ENCODE peak calls at places on chromosomes 2 and 18, in six cellular contexts. Y is heart left ventricle, X is brain microvascular endothelial cell, U is lower lobe of right lung, G is neural progenitor cell, H is left lung. Z is an unnamed sample. For H3K27me3, the result is how much of the 10 kb centered on the place peaks cover.

GRCh38 chr2:36361396-36361795 is 5.8 kb downstream of the CRIM1 start:
- DNase-seq in X (no peak), G (no peak), U (no peak), Y (no peak), H (no peak), Z (no peak)

GRCh38 chr2:169827272-169828140 is at the start of gene UBR3:
- DNase-seq in H (peak), Y (peak), U (peak), G (peak), X (peak), Z (peak)

GRCh38 chr2:66790651-66791181 is 355.8 kb downstream of the MEIS1 start:
- DNase-seq in U (no peak), X (peak), Y (no peak), H (no peak), G (no peak), Z (peak)

GRCh38 chr18:11518788-11519685 is 90.4 kb upstream of the SLC35G4 start:
- DNase-seq in X (peak), G (peak), U (no peak), Y (peak), H (peak), Z (peak)

GRCh38 chr18:75210274-75211001 is at the start of gene TSHZ1:
- DNase-seq in U (no peak), G (peak), Y (peak), H (peak), X (peak), Z (peak)

GRCh38 chr18:3816601-3817363 is 366.8 kb downstream of the TGIF1 start:
- DNase-seq in G (no peak), U (no peak), Y (no peak), X (peak), H (no peak), Z (no peak)

GRCh38 chr2:215811409-215812355 is 201.7 kb downstream of the MREG start:
- DNase-seq in U (no peak), H (no peak), Y (no peak), X (no peak), G (no peak), Z (no peak)

GRCh38 chr2:190069936-190070696 is 7.6 kb upstream of the MSTN start:
- DNase-seq in Y (peak), U (no peak), G (peak), H (no peak), X (peak), Z (peak)

GRCh38 chr2:205769494-205769848 is 87.2 kb downstream of the NRP2 start:
- DNase-seq in G (no peak), U (no peak), H (no peak), Y (no peak), X (peak), Z (no peak)

GRCh38 chr2:67209107-67209506 is 188.0 kb upstream of the ETAA1 start:
- DNase-seq in X (peak), U (no peak), H (no peak), Y (no peak), G (no peak), Z (no peak)

GRCh38 chr2:30404354-30405265 is 42.4 kb upstream of the LCLAT1 start:
- DNase-seq in H (no peak), G (peak), Y (no peak), U (no peak), X (no peak), Z (no peak)

GRCh38 chr18:6661692-6662415 is 67.7 kb upstream of the ARHGAP28 start:
- DNase-seq in Y (no peak), U (no peak), X (no peak), H (no peak), G (no peak), Z (no peak)

GRCh38 chr2:16394072-16394985 is 271.3 kb downstream of the CYRIA start:
- DNase-seq in H (no peak), X (no peak), U (no peak), G (peak), Y (no peak), Z (no peak)

GRCh38 chr2:119408221-119408619 is 23.4 kb upstream of the TMEM37 start:
- DNase-seq in U (no peak), H (peak), Y (no peak), G (no peak), X (no peak), Z (no peak)

GRCh38 chr2:64485961-64486360 is 32.0 kb downstream of the LGALSL start:
- DNase-seq in U (no peak), X (no peak), Y (peak), G (no peak), H (no peak), Z (no peak)

GRCh38 chr18:23824704-23825103 is 135.5 kb downstream of the LAMA3 start:
- DNase-seq in Y (no peak), H (no peak), G (no peak), U (no peak), X (no peak), Z (no peak)

GRCh38 chr18:72634500-72634899 is 90.4 kb upstream of the CBLN2 start:
- DNase-seq in Y (no peak), X (no peak), U (no peak), G (no peak), H (no peak), Z (no peak)

GRCh38 chr18:26052497-26052896 is 37.9 kb downstream of the SS18 start:
- DNase-seq in H (no peak), Y (no peak), X (peak), U (no peak), G (no peak), Z (no peak)

GRCh38 chr2:100237770-100238169 is 84.5 kb downstream of the LONRF2 start:
- DNase-seq in X (no peak), H (no peak), G (no peak), Y (no peak), U (no peak), Z (no peak)

GRCh38 chr18:5305835-5306234 is 10.3 kb upstream of the ZBTB14 start:
- DNase-seq in H (no peak), G (no peak), X (no peak), Y (no peak), U (no peak), Z (no peak)

GRCh38 chr18:41226186-41226585 is 728.8 kb upstream of the PIK3C3 start:
- DNase-seq in X (peak), U (no peak), Y (no peak), G (no peak), H (no peak), Z (no peak)

GRCh38 chr2:216006164-216006663 is 7.1 kb downstream of the MREG start:
- DNase-seq in Y (peak), X (peak), H (peak), U (peak), G (peak), Z (no peak)

GRCh38 chr2:124301915-124302314 is 276.8 kb downstream of the CNTNAP5 start:
- DNase-seq in H (no peak), Y (no peak), G (no peak), U (no peak), X (no peak), Z (no peak)

GRCh38 chr18:23574611-23575308 is 11.5 kb downstream of the NPC1 start:
- DNase-seq in H (no peak), U (no peak), G (no peak), Y (no peak), X (no peak), Z (no peak)

GRCh38 chr2:238954841-238955521 is 107.1 kb downstream of the TWIST2 start:
- DNase-seq in U (no peak), G (peak), H (no peak), X (no peak), Y (peak), Z (peak)

GRCh38 chr18:48987821-48988220 is 37.1 kb upstream of the SMAD7 start:
- DNase-seq in U (no peak), X (no peak), G (no peak), Y (no peak), H (peak), Z (no peak)

GRCh38 chr2:66578067-66578852 is 143.3 kb downstream of the MEIS1 start:
- DNase-seq in Y (no peak), H (no peak), G (peak), X (no peak), U (no peak), Z (no peak)

GRCh38 chr18:41645600-41646360 is 309.3 kb upstream of the PIK3C3 start:
- DNase-seq in X (no peak), U (no peak), H (no peak), G (no peak), Y (no peak), Z (no peak)

GRCh38 chr18:50038448-50038847 is 156.5 kb downstream of the MYO5B start:
- DNase-seq in H (no peak), G (no peak), X (peak), U (no peak), Y (no peak), Z (no peak)

GRCh38 chr18:79544386-79544963 is 135.1 kb upstream of the CTDP1 start:
- DNase-seq in G (no peak), X (no peak), H (peak), Y (no peak), U (peak), Z (no peak)

GRCh38 chr2:69933254-69933828 is 18.4 kb downstream of the MXD1 start:
- DNase-seq in Y (no peak), H (no peak), U (no peak), G (no peak), X (no peak), Z (no peak)

GRCh38 chr2:69932596-69932922 is 17.6 kb downstream of the MXD1 start:
- DNase-seq in U (no peak), X (no peak), G (no peak), H (no peak), Y (no peak), Z (no peak)

GRCh38 chr2:69934614-69934908 is 19.7 kb downstream of the MXD1 start:
- DNase-seq in Y (no peak), G (no peak), U (no peak), H (no peak), X (no peak), Z (no peak)

GRCh38 chr2:69935011-69935410 is 20.1 kb downstream of the MXD1 start:
- DNase-seq in G (no peak), Y (no peak), U (no peak), X (no peak), H (no peak), Z (no peak)

DNA sequence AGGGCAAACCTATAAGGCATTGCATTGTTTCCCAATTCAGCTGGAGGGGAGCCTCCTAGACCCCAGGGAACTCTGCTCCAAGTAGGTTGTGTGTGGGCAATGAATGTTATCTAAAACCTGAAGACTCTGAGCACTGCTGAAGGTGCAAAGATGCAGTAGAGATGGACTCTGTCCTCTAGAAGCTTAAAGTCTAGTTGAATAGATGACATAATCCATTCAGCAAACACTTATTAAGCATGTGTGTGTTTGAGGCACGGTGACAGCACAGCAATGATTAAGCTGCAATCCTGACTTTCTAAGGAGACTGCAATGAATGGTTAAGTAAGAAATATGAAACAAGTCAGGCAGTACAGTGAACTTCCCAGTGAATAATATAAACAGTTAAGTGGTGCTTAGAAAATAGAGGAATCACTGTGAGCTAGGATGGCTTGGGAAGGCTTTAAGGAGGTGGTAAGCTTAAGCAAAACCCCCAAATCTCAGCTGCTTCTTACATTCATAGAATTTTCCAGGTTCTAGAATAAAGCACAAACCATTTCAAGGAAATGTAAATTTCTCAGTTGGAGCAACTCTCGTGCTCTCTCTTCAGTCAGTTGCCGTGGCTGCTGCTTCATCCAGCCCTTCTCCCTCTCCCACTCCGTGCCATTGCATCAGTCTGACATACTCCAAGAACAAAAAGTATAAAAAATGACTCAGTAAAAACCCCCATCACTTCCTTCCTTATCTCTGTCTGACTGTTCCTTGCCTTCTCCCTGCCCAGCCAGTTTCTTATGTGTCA is 19.1 kb downstream of the MXD1 start:
- DNase-seq in Y (peak), G (no peak), U (no peak), X (peak), H (peak), Z (peak)
- H3K27me3 ChIP-seq in Y (under half), G (under half), U (under half), X (under half), H (under half), Z (under half)

DNA sequence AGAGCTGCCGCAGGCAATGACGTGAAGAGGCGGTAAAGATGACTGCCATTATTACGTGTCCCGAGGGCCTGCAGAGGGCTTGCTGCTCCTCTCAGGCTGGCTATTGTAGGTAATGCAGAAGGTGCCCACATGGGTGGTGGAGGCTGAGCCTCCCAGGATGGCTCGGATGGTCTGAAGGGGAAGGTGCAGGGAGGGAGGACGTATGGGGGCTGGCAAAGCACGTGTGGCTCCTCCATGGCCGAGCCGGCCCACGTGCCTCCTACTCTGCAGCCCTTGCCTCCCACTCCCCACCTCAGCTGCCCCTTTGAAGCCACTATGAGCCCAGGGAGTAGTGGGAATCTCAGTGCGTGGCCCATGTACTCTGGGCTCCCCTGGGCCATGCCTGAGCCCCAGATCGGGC is 48.9 kb downstream of the EDAR start:
- DNase-seq in G (no peak), U (no peak), H (no peak), Y (no peak), X (no peak), Z (no peak)
- H3K4me3 ChIP-seq in G (no peak), U (no peak), H (no peak), Y (no peak), X (no peak), Z (no peak)

GRCh38 chr2:237478969-237479368 is 8.1 kb upstream of the MLPH start:
- DNase-seq in X (no peak), G (no peak), U (no peak), H (no peak), Y (no peak), Z (no peak)

GRCh38 chr2:237480988-237481387 is 6.1 kb upstream of the MLPH start:
- DNase-seq in U (no peak), G (no peak), X (no peak), H (no peak), Y (no peak), Z (no peak)

GRCh38 chr2:237478095-237478494 is 9.0 kb upstream of the MLPH start:
- DNase-seq in X (no peak), U (no peak), G (no peak), Y (no peak), H (no peak), Z (no peak)

GRCh38 chr2:237482485-237482884 is 4.6 kb upstream of the MLPH start:
- DNase-seq in U (peak), Y (peak), G (no peak), H (peak), X (no peak), Z (no peak)

GRCh38 chr2:237479747-237480146 is 7.3 kb upstream of the MLPH start:
- DNase-seq in U (no peak), G (no peak), H (no peak), X (no peak), Y (no peak), Z (no peak)
- H3K27me3 ChIP-seq in U (under half), G (half or more), H (under half), X (under half), Y (under half), Z (under half)

DNA sequence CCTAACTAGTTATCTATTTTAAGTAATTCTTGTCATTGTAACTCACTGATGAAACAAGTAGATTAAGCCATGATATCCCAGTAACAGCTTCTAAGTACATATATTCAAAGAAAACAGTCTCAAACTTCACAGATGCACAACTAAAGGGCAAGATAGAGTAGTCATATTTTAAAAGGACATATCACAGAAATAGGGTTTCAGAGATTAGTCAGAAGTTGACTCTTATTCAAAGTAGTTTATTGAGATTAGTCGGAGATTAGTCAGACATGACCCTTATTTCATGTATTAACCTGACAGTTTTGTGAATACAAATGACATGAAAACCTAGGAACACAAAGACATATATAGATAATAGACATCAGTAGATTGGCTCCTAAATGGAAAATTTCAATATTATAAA is 15.9 kb upstream of the CHAC2 start:
- DNase-seq in G (no peak), X (no peak), H (no peak), U (no peak), Y (no peak), Z (no peak)
- H3K4me3 ChIP-seq in G (no peak), X (no peak), H (no peak), U (no peak), Y (no peak), Z (no peak)

GRCh38 chr2:174338155-174338495 is 3.4 kb downstream of the SP9 start:
- DNase-seq in U (no peak), G (no peak), X (no peak), Y (no peak), H (no peak), Z (no peak)
- H3K27me3 ChIP-seq in U (half or more), G (half or more), X (half or more), Y (half or more), H (half or more), Z (under half)

DNA sequence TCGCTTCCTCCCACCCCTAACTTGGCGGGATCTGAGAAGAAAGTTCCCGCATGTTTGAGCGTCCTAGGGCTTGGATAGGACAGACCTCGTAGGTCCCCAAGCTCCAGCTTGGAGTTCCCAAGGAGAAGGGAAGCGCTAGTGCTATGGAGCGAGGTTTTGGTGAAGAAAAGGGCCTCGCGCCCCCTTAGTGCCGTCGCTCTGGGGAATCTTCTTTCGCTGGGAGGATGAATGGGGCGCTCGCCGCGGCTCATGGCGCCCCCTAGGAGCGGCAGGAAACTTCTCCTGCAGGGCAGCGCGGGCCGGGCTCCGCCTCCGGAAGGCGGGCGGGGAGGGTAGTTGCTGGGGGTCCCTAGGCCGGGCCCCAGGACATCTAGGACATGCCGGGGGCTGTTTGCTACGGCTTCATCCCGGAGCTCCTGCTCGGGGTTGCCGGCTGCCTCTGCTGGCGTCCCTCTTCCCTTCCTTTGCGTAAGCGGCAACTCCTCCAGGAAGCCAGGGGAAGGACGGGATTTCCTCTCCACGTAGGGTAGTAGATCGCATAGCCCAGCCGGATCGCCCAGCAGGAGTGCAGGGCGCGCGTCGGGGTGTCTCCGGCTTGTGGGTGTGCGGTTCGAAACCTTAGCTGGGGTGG is 11.9 kb upstream of the SKOR2 start:
- DNase-seq in U (no peak), Y (no peak), X (no peak), H (no peak), G (peak), Z (peak)
- H3K4me3 ChIP-seq in U (peak), Y (no peak), X (peak), H (peak), G (peak), Z (peak)

DNA sequence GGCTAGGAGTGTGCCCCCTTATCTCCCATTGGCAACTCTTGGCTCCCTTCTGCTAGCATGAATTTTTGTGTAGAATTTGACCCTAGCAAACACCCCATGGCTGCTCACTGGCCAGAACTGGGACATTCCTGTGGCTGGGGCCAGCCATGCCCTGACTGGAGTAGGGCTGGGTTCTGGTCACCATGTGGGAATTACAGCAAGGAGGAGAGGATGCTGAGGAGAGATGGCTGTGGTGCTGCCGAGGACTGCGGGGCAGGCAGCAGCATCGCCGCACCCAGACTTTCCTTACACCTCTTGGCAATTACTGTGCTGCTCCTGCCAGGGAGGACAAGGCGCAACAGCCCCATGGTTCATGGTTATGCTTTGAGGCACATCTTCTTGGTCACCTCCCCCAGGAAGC is 12.7 kb downstream of the KCNF1 start:
- DNase-seq in X (no peak), Y (no peak), U (no peak), H (no peak), G (no peak), Z (no peak)
- H3K27me3 ChIP-seq in X (under half), Y (under half), U (under half), H (under half), G (half or more), Z (under half)

GRCh38 chr2:12063210-12063609 is 316.8 kb downstream of the LPIN1 start:
- DNase-seq in H (no peak), Y (no peak), U (no peak), X (no peak), G (no peak), Z (no peak)
- H3K4me3 ChIP-seq in H (no peak), Y (no peak), U (no peak), X (no peak), G (no peak), Z (no peak)

GRCh38 chr2:20667531-20668401 is 822 bp downstream of the GDF7 start:
- DNase-seq in Y (no peak), X (no peak), H (no peak), U (peak), G (peak), Z (no peak)

GRCh38 chr2:20668470-20668869 is 1.5 kb downstream of the GDF7 start:
- DNase-seq in Y (no peak), X (no peak), H (no peak), U (no peak), G (no peak), Z (no peak)

GRCh38 chr2:20666364-20667150 is at the start of gene GDF7:
- DNase-seq in U (no peak), X (no peak), G (peak), H (no peak), Y (peak), Z (no peak)

GRCh38 chr2:20666114-20666363 is 905 bp upstream of the GDF7 start:
- DNase-seq in X (no peak), U (no peak), G (no peak), H (no peak), Y (no peak), Z (no peak)

GRCh38 chr2:20667151-20667530 is 197 bp downstream of the GDF7 start:
- DNase-seq in U (no peak), Y (no peak), X (no peak), H (no peak), G (peak), Z (no peak)
- H3K27me3 ChIP-seq in U (half or more), Y (half or more), X (half or more), H (half or more), G (half or more), Z (half or more)